ENCODE peak calls at places on chromosomes 12 and 14, in eight cellular contexts. One of them, this sample, is unnamed.

GRCh38 chr14:100526057-100526456 is 61.2 kb downstream of the BEGAIN start:
- DNase-seq in ascending aorta: no peak
- DNase-seq in D341Med: no peak
- DNase-seq in COR-L47: no peak
- DNase-seq in choroid plexus epithelial cell: no peak
- DNase-seq in kidney: peak; percentile 21
- DNase-seq in AG09319: no peak
- DNase-seq in NCI-H510A treated with DMSO at 0.1 percent for 48 hours: no peak
- DNase-seq in this sample: no peak

GRCh38 chr12:98543701-98544100 is 28.3 kb downstream of the TMPO start:
- DNase-seq in choroid plexus epithelial cell: no peak
- DNase-seq in ascending aorta: no peak
- DNase-seq in D341Med: no peak
- DNase-seq in NCI-H510A treated with DMSO at 0.1 percent for 48 hours: no peak
- DNase-seq in kidney: no peak
- DNase-seq in COR-L47: no peak
- DNase-seq in AG09319: no peak
- DNase-seq in this sample: no peak

GRCh38 chr12:82524636-82525035 is 162.1 kb upstream of the TMTC2 start:
- DNase-seq in NCI-H510A treated with DMSO at 0.1 percent for 48 hours: no peak
- DNase-seq in ascending aorta: no peak
- DNase-seq in D341Med: no peak
- DNase-seq in kidney: no peak
- DNase-seq in choroid plexus epithelial cell: no peak
- DNase-seq in COR-L47: no peak
- DNase-seq in AG09319: no peak
- DNase-seq in this sample: no peak

GRCh38 chr12:110252716-110253115 is 28.3 kb upstream of the ATP2A2 start:
- DNase-seq in D341Med: no peak
- DNase-seq in ascending aorta: peak; percentile 59
- DNase-seq in choroid plexus epithelial cell: no peak
- DNase-seq in NCI-H510A treated with DMSO at 0.1 percent for 48 hours: no peak
- DNase-seq in AG09319: no peak
- DNase-seq in COR-L47: no peak
- DNase-seq in kidney: peak; percentile 74
- DNase-seq in this sample: no peak

GRCh38 chr14:73713804-73714655 is at the start of gene PNMA1:
- DNase-seq in COR-L47: peak; percentile 89
- DNase-seq in choroid plexus epithelial cell: peak; percentile 81
- DNase-seq in kidney: peak; percentile 96
- DNase-seq in ascending aorta: peak; percentile 92
- DNase-seq in D341Med: peak; percentile 98
- DNase-seq in AG09319: peak; percentile 30
- DNase-seq in NCI-H510A treated with DMSO at 0.1 percent for 48 hours: peak; percentile 84
- DNase-seq in this sample: peak; percentile 90

GRCh38 chr14:105503918-105504692 is 13.1 kb downstream of the TEDC1 start:
- DNase-seq in NCI-H510A treated with DMSO at 0.1 percent for 48 hours: no peak
- DNase-seq in AG09319: no peak
- DNase-seq in ascending aorta: no peak
- DNase-seq in COR-L47: no peak
- DNase-seq in D341Med: no peak
- DNase-seq in kidney: peak; percentile 61
- DNase-seq in choroid plexus epithelial cell: no peak
- DNase-seq in this sample: no peak

GRCh38 chr14:56514663-56515371 is 64.8 kb upstream of the TMEM260 start:
- DNase-seq in kidney: no peak
- DNase-seq in COR-L47: no peak
- DNase-seq in choroid plexus epithelial cell: peak; percentile 58
- DNase-seq in ascending aorta: no peak
- DNase-seq in NCI-H510A treated with DMSO at 0.1 percent for 48 hours: no peak
- DNase-seq in AG09319: no peak
- DNase-seq in D341Med: no peak
- DNase-seq in this sample: no peak

GRCh38 chr14:35107866-35108265 is 13.9 kb downstream of the PPP2R3C start:
- DNase-seq in AG09319: no peak
- DNase-seq in D341Med: no peak
- DNase-seq in kidney: no peak
- DNase-seq in choroid plexus epithelial cell: no peak
- DNase-seq in NCI-H510A treated with DMSO at 0.1 percent for 48 hours: no peak
- DNase-seq in COR-L47: no peak
- DNase-seq in ascending aorta: no peak
- DNase-seq in this sample: no peak

GRCh38 chr12:22986997-22987396 is 362.0 kb downstream of the ETNK1 start:
- DNase-seq in NCI-H510A treated with DMSO at 0.1 percent for 48 hours: no peak
- DNase-seq in choroid plexus epithelial cell: no peak
- DNase-seq in kidney: no peak
- DNase-seq in ascending aorta: no peak
- DNase-seq in AG09319: no peak
- DNase-seq in COR-L47: no peak
- DNase-seq in D341Med: no peak
- DNase-seq in this sample: no peak

GRCh38 chr14:49966304-49966809 is 73.5 kb downstream of the ARF6 start:
- DNase-seq in ascending aorta: no peak
- DNase-seq in D341Med: no peak
- DNase-seq in NCI-H510A treated with DMSO at 0.1 percent for 48 hours: no peak
- DNase-seq in kidney: no peak
- DNase-seq in choroid plexus epithelial cell: no peak
- DNase-seq in AG09319: no peak
- DNase-seq in COR-L47: no peak
- DNase-seq in this sample: no peak

GRCh38 chr12:58847876-58848600 is 72.3 kb downstream of the LRIG3 start:
- DNase-seq in kidney: no peak
- DNase-seq in AG09319: no peak
- DNase-seq in choroid plexus epithelial cell: no peak
- DNase-seq in COR-L47: no peak
- DNase-seq in NCI-H510A treated with DMSO at 0.1 percent for 48 hours: no peak
- DNase-seq in D341Med: no peak
- DNase-seq in ascending aorta: no peak
- DNase-seq in this sample: peak; percentile 48

GRCh38 chr14:51395361-51395849 is 155.4 kb downstream of the TMX1 start:
- DNase-seq in kidney: peak; percentile 74
- DNase-seq in choroid plexus epithelial cell: peak; percentile 80
- DNase-seq in D341Med: peak; percentile 82
- DNase-seq in ascending aorta: no peak
- DNase-seq in AG09319: peak; percentile 89
- DNase-seq in COR-L47: no peak
- DNase-seq in NCI-H510A treated with DMSO at 0.1 percent for 48 hours: no peak
- DNase-seq in this sample: peak; percentile 15

GRCh38 chr12:107127482-107128185 is 34.3 kb upstream of the CRY1 start:
- DNase-seq in choroid plexus epithelial cell: no peak
- DNase-seq in AG09319: no peak
- DNase-seq in ascending aorta: no peak
- DNase-seq in D341Med: peak; percentile 34
- DNase-seq in COR-L47: no peak
- DNase-seq in NCI-H510A treated with DMSO at 0.1 percent for 48 hours: no peak
- DNase-seq in kidney: no peak
- DNase-seq in this sample: peak; percentile 9

GRCh38 chr14:92600318-92601053 is 86.9 kb downstream of the RIN3 start:
- DNase-seq in COR-L47: no peak
- DNase-seq in D341Med: no peak
- DNase-seq in choroid plexus epithelial cell: peak; percentile 89
- DNase-seq in ascending aorta: no peak
- DNase-seq in AG09319: no peak
- DNase-seq in NCI-H510A treated with DMSO at 0.1 percent for 48 hours: no peak
- DNase-seq in kidney: no peak
- DNase-seq in this sample: no peak

GRCh38 chr14:20706657-20707355 is 18.2 kb downstream of the ANG start:
- DNase-seq in AG09319: no peak
- DNase-seq in choroid plexus epithelial cell: peak; percentile 8
- DNase-seq in D341Med: no peak
- DNase-seq in NCI-H510A treated with DMSO at 0.1 percent for 48 hours: no peak
- DNase-seq in kidney: no peak
- DNase-seq in COR-L47: no peak
- DNase-seq in ascending aorta: no peak
- DNase-seq in this sample: no peak

GRCh38 chr12:9051156-9051545 is 61.8 kb downstream of the KLRG1 start:
- DNase-seq in choroid plexus epithelial cell: no peak
- DNase-seq in ascending aorta: no peak
- DNase-seq in D341Med: no peak
- DNase-seq in NCI-H510A treated with DMSO at 0.1 percent for 48 hours: no peak
- DNase-seq in kidney: no peak
- DNase-seq in AG09319: no peak
- DNase-seq in COR-L47: no peak
- DNase-seq in this sample: no peak

GRCh38 chr14:75657331-75657730 is 3.3 kb downstream of the ERG28 start:
- DNase-seq in D341Med: no peak
- DNase-seq in ascending aorta: no peak
- DNase-seq in NCI-H510A treated with DMSO at 0.1 percent for 48 hours: no peak
- DNase-seq in AG09319: no peak
- DNase-seq in choroid plexus epithelial cell: no peak
- DNase-seq in kidney: no peak
- DNase-seq in COR-L47: no peak
- DNase-seq in this sample: no peak

This sample was measured in NCI-H1092 treated with DMSO at 0.1 percent for 48 hours.